ENCODE peak calls at places on chromosomes 3 and 15, in eight cellular contexts. W is astrocyte of the spinal cord, Q is activated gamma-delta T cell treated with Interleukin-2 at 50 U/mL for 16 hours, T is fibroblast of mammary gland, Z is cerebellar cortex, U is endothelial cell of umbilical vein, J is spleen, Y is DMS153. O is an unnamed sample.

GRCh38 chr15:78540955-78541743 is 905 bp downstream of the PSMA4 start:
- DNase-seq in W (peak), Q (no peak), T (no peak), Z (no peak), U (no peak), J (no peak), Y (no peak), O (no peak)

GRCh38 chr3:159499031-159499793 is 489.4 kb upstream of the IL12A start:
- DNase-seq in W (peak), Q (no peak), T (peak), Z (no peak), U (no peak), J (no peak), Y (no peak), O (no peak)

GRCh38 chr3:182309120-182309519 is 484.2 kb upstream of the ATP11B start:
- DNase-seq in W (no peak), Q (no peak), T (no peak), Z (no peak), U (no peak), J (no peak), Y (peak), O (no peak)

GRCh38 chr3:113533534-113533892 is 1.2 kb downstream of the SIDT1 start:
- DNase-seq in W (no peak), Q (peak), T (no peak), Z (peak), U (no peak), J (no peak), Y (no peak), O (no peak)

GRCh38 chr3:13148126-13148525 is 74.9 kb upstream of the IQSEC1 start:
- DNase-seq in W (no peak), Q (no peak), T (no peak), Z (no peak), U (no peak), J (peak), Y (no peak), O (no peak)

GRCh38 chr3:170178631-170179030 is 2.9 kb downstream of the PHC3 start:
- DNase-seq in W (no peak), Q (peak), T (no peak), Z (no peak), U (no peak), J (no peak), Y (no peak), O (no peak)

GRCh38 chr15:95994418-95994817 is 336.1 kb upstream of the NR2F2 start:
- DNase-seq in W (peak), Q (no peak), T (peak), Z (no peak), U (no peak), J (no peak), Y (no peak), O (no peak)

GRCh38 chr3:138591392-138591791 is 2.7 kb downstream of the CEP70 start:
- DNase-seq in W (no peak), Q (no peak), T (no peak), Z (no peak), U (no peak), J (no peak), Y (no peak), O (no peak)

GRCh38 chr15:74752486-74753395 is 4.1 kb downstream of the CYP1A2 start:
- DNase-seq in W (no peak), Q (no peak), T (peak), Z (no peak), U (no peak), J (no peak), Y (no peak), O (no peak)

GRCh38 chr3:146326875-146327543 is 76.1 kb upstream of the PLSCR4 start:
- DNase-seq in W (peak), Q (no peak), T (peak), Z (peak), U (peak), J (no peak), Y (no peak), O (peak)

GRCh38 chr15:22902046-22902445 is 63.6 kb downstream of the NIPA2 start:
- DNase-seq in W (no peak), Q (no peak), T (no peak), Z (no peak), U (no peak), J (peak), Y (no peak), O (no peak)

GRCh38 chr3:108513961-108514360 is 3.6 kb upstream of the MYH15 start:
- DNase-seq in W (peak), Q (no peak), T (peak), Z (no peak), U (no peak), J (no peak), Y (no peak), O (no peak)

GRCh38 chr3:16378920-16379319 is 113.9 kb downstream of the OXNAD1 start:
- DNase-seq in W (peak), Q (no peak), T (peak), Z (no peak), U (no peak), J (no peak), Y (no peak), O (no peak)

GRCh38 chr3:157078131-157078835 is 81.7 kb downstream of the CCNL1 start:
- DNase-seq in W (no peak), Q (no peak), T (peak), Z (no peak), U (no peak), J (no peak), Y (no peak), O (no peak)

GRCh38 chr15:90021108-90021507 is 20.0 kb downstream of the ZNF710 start:
- DNase-seq in W (no peak), Q (no peak), T (no peak), Z (no peak), U (no peak), J (no peak), Y (no peak), O (no peak)

GRCh38 chr3:30649572-30650310 is 43.3 kb downstream of the TGFBR2 start:
- DNase-seq in W (no peak), Q (no peak), T (no peak), Z (no peak), U (no peak), J (no peak), Y (no peak), O (no peak)

GRCh38 chr3:10933470-10933957 is 59.0 kb upstream of the SLC6A1 start:
- DNase-seq in W (no peak), Q (no peak), T (no peak), Z (no peak), U (no peak), J (peak), Y (no peak), O (no peak)

GRCh38 chr3:73623316-73623715 is 1.4 kb downstream of the PDZRN3 start:
- DNase-seq in W (no peak), Q (no peak), T (peak), Z (no peak), U (no peak), J (no peak), Y (no peak), O (no peak)

GRCh38 chr3:108035751-108036150 is 55.1 kb downstream of the CD47 start:
- DNase-seq in W (no peak), Q (no peak), T (peak), Z (no peak), U (peak), J (no peak), Y (no peak), O (peak)

GRCh38 chr15:50181983-50182232 is at the start of gene SLC27A2:
- DNase-seq in W (peak), Q (no peak), T (no peak), Z (peak), U (no peak), J (no peak), Y (no peak), O (no peak)

GRCh38 chr3:167110906-167111305 is 269.2 kb downstream of the ZBBX start:
- DNase-seq in W (peak), Q (no peak), T (peak), Z (no peak), U (no peak), J (no peak), Y (peak), O (no peak)

GRCh38 chr3:123883656-123884257 is 375 bp downstream of the MYLK start:
- DNase-seq in W (peak), Q (no peak), T (no peak), Z (no peak), U (no peak), J (no peak), Y (no peak), O (no peak)

GRCh38 chr3:35648347-35648746 is 9.0 kb downstream of the ARPP21 start:
- DNase-seq in W (peak), Q (no peak), T (no peak), Z (peak), U (no peak), J (no peak), Y (no peak), O (no peak)

GRCh38 chr3:185365281-185366211 is 2.6 kb downstream of the MAP3K13 start:
- DNase-seq in W (no peak), Q (no peak), T (no peak), Z (no peak), U (no peak), J (no peak), Y (peak), O (no peak)

GRCh38 chr3:75192065-75192658 is 472.0 kb upstream of the FRG2C start:
- DNase-seq in W (peak), Q (peak), T (peak), Z (peak), U (peak), J (no peak), Y (no peak), O (no peak)

GRCh38 chr3:18080198-18080689 is 337.8 kb upstream of the TBC1D5 start:
- DNase-seq in W (peak), Q (no peak), T (peak), Z (no peak), U (no peak), J (no peak), Y (no peak), O (no peak)

GRCh38 chr3:37580237-37580636 is 281.4 kb upstream of the CTDSPL start:
- DNase-seq in W (no peak), Q (no peak), T (peak), Z (no peak), U (no peak), J (no peak), Y (no peak), O (no peak)

GRCh38 chr15:55290361-55291057 is 896 bp upstream of the RAB27A start:
- DNase-seq in W (peak), Q (peak), T (peak), Z (peak), U (peak), J (peak), Y (peak), O (peak)

GRCh38 chr3:160739079-160739478 is 17.0 kb upstream of the PPM1L start:
- DNase-seq in W (no peak), Q (no peak), T (peak), Z (no peak), U (no peak), J (no peak), Y (no peak), O (no peak)

GRCh38 chr15:66682865-66683264 is 19.2 kb upstream of the SMAD6 start:
- DNase-seq in W (peak), Q (no peak), T (peak), Z (no peak), U (no peak), J (no peak), Y (no peak), O (no peak)

GRCh38 chr15:67839358-67839928 is 402 bp downstream of the RNU6-1 start:
- DNase-seq in W (peak), Q (no peak), T (peak), Z (peak), U (peak), J (peak), Y (peak), O (no peak)

GRCh38 chr3:113054552-113054951 is 63.8 kb downstream of the GTPBP8 start:
- DNase-seq in W (peak), Q (no peak), T (peak), Z (no peak), U (no peak), J (no peak), Y (peak), O (no peak)

GRCh38 chr3:62186967-62187366 is 186.4 kb downstream of the FEZF2 start:
- DNase-seq in W (peak), Q (no peak), T (peak), Z (no peak), U (peak), J (no peak), Y (no peak), O (no peak)

O was measured in pulmonary artery endothelial cell.